ENCODE peak calls at places on chromosomes 12 and 14, in seven cellular contexts. J is mesothelial cell of epicardium; C is stimulated activated CD8-positive, alpha-beta memory T cell treated with anti-CD3 and anti-CD28 coated beads, Interleukin-12 subunit alpha, Interleukin-12 subunit beta, amount 100 ng/mL, for 4 hours; Y is H7; V is nephron progenitor cell; X is GM12892; M is NCI-H524. R is an unnamed sample.

GRCh38 chr12:3496964-3497363 is 6.0 kb downstream of the PRMT8 start:
- DNase-seq in C (no peak), X (no peak), V (no peak), M (peak; percentile 59), J (no peak), Y (peak; percentile 66), R (no peak)

GRCh38 chr12:21891763-21892217 is 49.4 kb downstream of the ABCC9 start:
- DNase-seq in Y (no peak), X (no peak), V (no peak), M (no peak), J (no peak), C (no peak), R (peak; percentile 17)

GRCh38 chr14:103692871-103693270 is 22.4 kb downstream of the XRCC3 start:
- DNase-seq in X (no peak), M (no peak), Y (peak; percentile 43), J (no peak), C (no peak), V (no peak), R (no peak)

GRCh38 chr12:16056910-16057309 is 145.8 kb downstream of the DERA start:
- DNase-seq in J (no peak), C (no peak), X (no peak), M (no peak), Y (no peak), V (no peak), R (no peak)

GRCh38 chr14:22982477-22983245 is at the start of gene AJUBA:
- DNase-seq in J (peak; percentile 82), M (peak; percentile 84), V (peak; percentile 90), X (peak; percentile 84), C (peak; percentile 46), Y (peak; percentile 96), R (peak; percentile 40)

GRCh38 chr12:95548539-95549391 is 2.5 kb downstream of the USP44 start:
- DNase-seq in C (peak; percentile 59), V (peak; percentile 80), J (no peak), M (peak; percentile 43), X (no peak), Y (peak; percentile 95), R (no peak)

GRCh38 chr12:100141998-100142850 is 450 bp downstream of the BLTP3B start:
- DNase-seq in J (peak; percentile 69), V (peak; percentile 80), Y (peak; percentile 80), C (no peak), M (peak; percentile 47), X (no peak), R (no peak)

GRCh38 chr12:45991289-45992249 is 1.2 kb upstream of the SCAF11 start:
- DNase-seq in V (peak; percentile 68), X (peak; percentile 36), J (peak; percentile 76), C (peak; percentile 50), M (peak; percentile 77), Y (peak; percentile 74), R (peak; percentile 38)

GRCh38 chr14:65462411-65462810 is 49.9 kb downstream of the FUT8 start:
- DNase-seq in V (no peak), X (no peak), J (no peak), Y (no peak), M (no peak), C (no peak), R (no peak)

GRCh38 chr14:29734732-29735131 is 192.9 kb downstream of the PRKD1 start:
- DNase-seq in J (no peak), V (no peak), Y (no peak), C (no peak), X (no peak), M (no peak), R (no peak)

GRCh38 chr12:88298014-88298682 is 156.0 kb downstream of the TMTC3 start:
- DNase-seq in V (no peak), C (no peak), X (no peak), Y (no peak), M (no peak), J (no peak), R (no peak)

GRCh38 chr12:64900540-64900939 is 76.1 kb downstream of the TBC1D30 start:
- DNase-seq in M (no peak), Y (no peak), V (no peak), C (no peak), X (no peak), J (no peak), R (no peak)

GRCh38 chr12:110913119-110914056 is 7.0 kb downstream of the MYL2 start:
- DNase-seq in M (no peak), X (no peak), C (no peak), V (no peak), J (no peak), Y (no peak), R (no peak)

GRCh38 chr14:21781543-21781942 is 107.9 kb upstream of the OR4E1 start:
- DNase-seq in M (no peak), V (no peak), X (no peak), C (no peak), Y (no peak), J (no peak), R (no peak)

GRCh38 chr14:52020866-52021717 is 31.7 kb downstream of the RTRAF start:
- DNase-seq in M (no peak), C (no peak), X (no peak), Y (peak; percentile 37), J (no peak), V (no peak), R (no peak)

GRCh38 chr12:99413751-99414150 is 233.8 kb upstream of the GARIN6 start:
- DNase-seq in Y (no peak), X (no peak), J (no peak), C (no peak), V (no peak), M (no peak), R (no peak)

GRCh38 chr12:106764738-106765137 is 9.7 kb upstream of the RIC8B start:
- DNase-seq in Y (no peak), V (no peak), X (no peak), C (no peak), J (no peak), M (peak; percentile 48), R (peak; percentile 62)

GRCh38 chr14:91599966-91600365 is 89.9 kb upstream of the PPP4R3A start:
- DNase-seq in X (no peak), V (no peak), J (no peak), C (no peak), Y (no peak), M (no peak), R (no peak)

GRCh38 chr12:52120951-52121847 is 41.7 kb downstream of the SMIM41 start:
- DNase-seq in M (no peak), X (no peak), C (no peak), V (no peak), Y (peak; percentile 34), J (no peak), R (no peak)

GRCh38 chr12:104669851-104670337 is 213.1 kb downstream of the CHST11 start:
- DNase-seq in J (no peak), M (no peak), Y (no peak), C (no peak), X (peak; percentile 32), V (no peak), R (no peak)

GRCh38 chr14:29453045-29453444 is 474.6 kb downstream of the PRKD1 start:
- DNase-seq in J (no peak), X (no peak), C (no peak), V (no peak), Y (no peak), M (no peak), R (no peak)

GRCh38 chr12:128818065-128819022 is 5.4 kb downstream of the SLC15A4 start:
- DNase-seq in Y (no peak), V (no peak), J (no peak), M (no peak), X (no peak), C (no peak), R (no peak)

GRCh38 chr12:69331846-69332684 is 16.1 kb upstream of the LYZ start:
- DNase-seq in C (no peak), V (no peak), Y (no peak), X (no peak), J (no peak), M (no peak), R (no peak)

GRCh38 chr14:89067293-89067972 is 243.0 kb downstream of the TTC8 start:
- DNase-seq in M (no peak), Y (peak; percentile 8), X (no peak), C (no peak), V (no peak), J (no peak), R (no peak)

GRCh38 chr12:71955946-71956345 is 17.3 kb downstream of the TPH2 start:
- DNase-seq in C (no peak), Y (no peak), M (no peak), X (no peak), V (no peak), J (no peak), R (no peak)

GRCh38 chr12:94047781-94048567 is 100.4 kb upstream of the PLXNC1 start:
- DNase-seq in Y (no peak), J (no peak), M (peak; percentile 16), V (no peak), X (no peak), C (no peak), R (peak; percentile 40)

GRCh38 chr12:40745386-40745785 is 53.1 kb downstream of the CNTN1 start:
- DNase-seq in M (peak; percentile 35), V (no peak), Y (no peak), J (no peak), C (no peak), X (no peak), R (no peak)

GRCh38 chr14:76937181-76938091 is 91.1 kb downstream of the IRF2BPL start:
- DNase-seq in X (no peak), Y (peak; percentile 82), V (peak; percentile 49), M (peak; percentile 98), C (no peak), J (no peak), R (peak; percentile 74)

R was measured in NCI-H446 treated with DMSO at 0.1 percent for 48 hours.